ENCODE peak calls at places on chromosomes 6 and 20, in six cellular contexts. I, N, V, B, H and J are unnamed samples.

GRCh38 chr6:77879527-77879926 is 226.7 kb downstream of the MEI4 start:
- DNase-seq in I (no peak), N (no peak), V (no peak), B (no peak), H (no peak), J (no peak)

GRCh38 chr6:81838724-81839425 is 86.4 kb upstream of the TENT5A start:
- DNase-seq in I (no peak), N (no peak), V (no peak), B (no peak), H (no peak), J (no peak)

GRCh38 chr6:31586596-31586995 is 519 bp downstream of the LST1 start:
- DNase-seq in I (no peak), N (no peak), V (no peak), B (no peak), H (no peak), J (no peak)

GRCh38 chr6:140909156-140909555 is 1223.6 kb upstream of the GJE1 start:
- DNase-seq in I (peak), N (no peak), V (no peak), B (no peak), H (no peak), J (peak)

GRCh38 chr20:719816-720215 is 44.2 kb upstream of the SCRT2 start:
- DNase-seq in I (no peak), N (no peak), V (no peak), B (no peak), H (no peak), J (no peak)

GRCh38 chr6:158290659-158291058 is 21.6 kb upstream of the TULP4 start:
- DNase-seq in I (no peak), N (no peak), V (no peak), B (no peak), H (no peak), J (no peak)

GRCh38 chr6:143620461-143620860 is 57.3 kb upstream of the PHACTR2 start:
- DNase-seq in I (no peak), N (no peak), V (no peak), B (no peak), H (no peak), J (peak)

GRCh38 chr6:142883011-142883410 is 62.0 kb downstream of the HIVEP2 start:
- DNase-seq in I (no peak), N (no peak), V (no peak), B (no peak), H (no peak), J (no peak)

GRCh38 chr6:113190170-113190569 is 667.0 kb upstream of the MARCKS start:
- DNase-seq in I (no peak), N (no peak), V (no peak), B (no peak), H (no peak), J (no peak)

GRCh38 chr20:9543214-9543613 is 28.8 kb downstream of the LAMP5 start:
- DNase-seq in I (no peak), N (no peak), V (no peak), B (no peak), H (no peak), J (no peak)

GRCh38 chr6:45807610-45808009 is 208.1 kb downstream of the CLIC5 start:
- DNase-seq in I (no peak), N (no peak), V (no peak), B (no peak), H (no peak), J (no peak)

GRCh38 chr6:52574709-52575489 is 2.0 kb downstream of the TRAM2 start:
- DNase-seq in I (no peak), N (peak), V (no peak), B (no peak), H (peak), J (peak)

GRCh38 chr20:32444474-32445220 is 86.5 kb downstream of the ASXL1 start:
- DNase-seq in I (no peak), N (no peak), V (no peak), B (no peak), H (no peak), J (no peak)

GRCh38 chr6:105993769-105994521 is 92.2 kb upstream of the PRDM1 start:
- DNase-seq in I (no peak), N (peak), V (peak), B (no peak), H (peak), J (no peak)

GRCh38 chr20:53579581-53580375 is 13.9 kb downstream of the ZNF217 start:
- DNase-seq in I (peak), N (peak), V (no peak), B (no peak), H (peak), J (no peak)

GRCh38 chr20:53581444-53582311 is 12.0 kb downstream of the ZNF217 start:
- DNase-seq in I (no peak), N (peak), V (no peak), B (no peak), H (no peak), J (no peak)

GRCh38 chr20:53580376-53581111 is 13.1 kb downstream of the ZNF217 start:
- DNase-seq in I (no peak), N (no peak), V (no peak), B (no peak), H (no peak), J (no peak)

GRCh38 chr20:53578492-53579222 is 15.0 kb downstream of the ZNF217 start:
- DNase-seq in I (peak), N (no peak), V (no peak), B (peak), H (peak), J (peak)

DNA sequence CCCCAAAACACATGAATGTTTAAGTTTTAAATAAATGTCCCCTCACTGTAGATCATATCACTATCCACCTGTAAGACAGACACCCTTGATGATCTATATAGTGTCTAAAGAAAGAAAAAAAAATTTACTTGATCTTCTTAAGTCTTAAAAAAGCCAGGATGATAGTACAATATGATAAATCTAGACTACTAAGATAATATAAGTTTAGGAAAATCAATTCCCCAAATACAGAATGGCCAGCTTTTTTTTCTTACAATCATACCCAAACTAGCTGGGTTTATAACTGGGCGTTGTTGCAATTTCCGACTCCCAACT is 14.4 kb downstream of the ZNF217 start:
- DNase-seq in I (no peak), N (no peak), V (no peak), B (no peak), H (no peak), J (no peak)
- H3K4me3 ChIP-seq in I (no peak), N (peak), V (peak), B (peak), H (no peak), J (no peak)

DNA sequence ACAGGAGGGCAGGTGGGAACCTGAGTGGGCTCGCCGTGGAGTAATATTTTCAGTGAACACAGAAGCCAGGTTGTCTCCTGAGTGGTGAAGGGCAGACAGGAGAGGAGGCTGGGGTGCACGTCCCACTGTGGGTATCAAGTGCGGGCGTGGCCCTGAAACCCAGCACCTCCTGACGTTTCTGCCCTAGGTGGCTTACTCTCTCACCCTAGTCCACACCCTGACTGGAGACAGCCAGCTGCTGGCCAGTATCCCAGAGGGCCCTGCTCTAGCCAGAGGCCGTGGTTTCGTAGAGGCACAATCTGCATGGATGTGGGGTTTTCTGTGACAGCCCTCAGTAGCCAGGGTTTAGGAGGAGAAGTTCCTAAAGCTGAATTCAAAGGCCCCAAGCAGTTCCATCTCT is 86.7 kb downstream of the TRERF1 start:
- DNase-seq in I (peak), N (no peak), V (no peak), B (no peak), H (no peak), J (no peak)
- H3K27ac ChIP-seq in I (no peak), N (no peak), V (no peak), B (no peak), H (no peak), J (no peak)

DNA sequence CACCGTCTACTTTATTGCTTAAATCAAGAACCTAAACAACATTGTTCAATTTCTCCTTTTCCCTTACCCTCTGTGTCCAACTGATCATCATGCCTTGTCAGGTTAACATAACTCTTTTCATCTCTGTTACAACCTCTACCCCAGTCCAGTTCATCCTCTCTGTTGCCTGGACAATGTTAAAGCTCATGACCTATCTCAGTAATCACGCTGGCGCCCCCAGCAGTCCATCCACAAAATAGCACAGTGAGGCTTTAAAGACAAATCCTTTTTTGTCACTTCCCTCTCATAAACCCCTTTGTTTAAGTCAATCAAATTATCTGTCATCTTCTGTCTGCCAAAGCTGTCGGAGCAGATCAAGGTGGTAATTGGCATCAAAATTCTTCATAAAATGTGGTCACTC is 140.1 kb downstream of the QKI start:
- DNase-seq in I (peak), N (peak), V (peak), B (peak), H (no peak), J (peak)
- TF ChIP-seq CTCF in I (peak), N (peak), V (peak), B (peak), H (no peak), J (peak)

GRCh38 chr6:56688521-56688920 is 45.8 kb upstream of the DST start:
- DNase-seq in I (peak), N (no peak), V (no peak), B (no peak), H (no peak), J (no peak)
- H3K4me3 ChIP-seq in I (no peak), N (peak), V (peak), B (no peak), H (no peak), J (no peak)

DNA sequence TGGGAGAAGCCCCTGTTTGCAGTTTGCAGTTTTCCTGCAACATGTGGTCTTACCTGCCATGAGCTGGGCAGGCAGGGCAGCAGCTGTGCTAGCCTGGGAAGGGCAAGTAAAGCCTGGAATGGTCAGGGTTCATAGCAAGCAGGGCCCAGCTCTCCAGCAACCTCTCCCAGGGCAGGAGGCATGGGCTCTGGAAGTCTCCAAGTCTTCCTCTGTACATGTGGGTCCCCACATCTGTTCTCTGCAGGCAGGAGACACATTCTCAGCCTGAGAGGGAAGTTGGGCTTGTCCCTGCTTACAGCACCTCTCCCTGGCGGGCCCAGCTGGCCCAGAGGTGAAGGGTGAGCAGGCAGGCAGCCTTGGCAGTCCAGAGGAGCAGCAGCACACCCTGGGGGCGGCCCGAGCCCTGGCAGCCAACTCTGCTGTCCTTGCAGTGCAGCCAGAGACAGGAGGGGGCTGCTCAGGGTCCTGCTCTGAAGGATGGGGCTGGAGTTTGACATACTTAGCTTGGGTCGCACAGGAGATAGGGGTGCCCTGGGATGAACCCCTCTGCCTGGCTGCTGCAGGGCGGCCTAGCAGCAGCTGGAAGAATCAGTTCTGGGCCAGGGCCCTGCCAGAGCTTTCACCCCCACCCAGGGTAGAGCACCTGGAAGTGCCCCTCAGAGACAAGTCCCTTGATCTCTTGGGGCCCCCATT is 176.0 kb downstream of the MRPL14 start:
- DNase-seq in I (no peak), N (peak), V (peak), B (no peak), H (peak), J (no peak)
- H3K27ac ChIP-seq in I (no peak), N (no peak), V (peak), B (no peak), H (no peak), J (no peak)

DNA sequence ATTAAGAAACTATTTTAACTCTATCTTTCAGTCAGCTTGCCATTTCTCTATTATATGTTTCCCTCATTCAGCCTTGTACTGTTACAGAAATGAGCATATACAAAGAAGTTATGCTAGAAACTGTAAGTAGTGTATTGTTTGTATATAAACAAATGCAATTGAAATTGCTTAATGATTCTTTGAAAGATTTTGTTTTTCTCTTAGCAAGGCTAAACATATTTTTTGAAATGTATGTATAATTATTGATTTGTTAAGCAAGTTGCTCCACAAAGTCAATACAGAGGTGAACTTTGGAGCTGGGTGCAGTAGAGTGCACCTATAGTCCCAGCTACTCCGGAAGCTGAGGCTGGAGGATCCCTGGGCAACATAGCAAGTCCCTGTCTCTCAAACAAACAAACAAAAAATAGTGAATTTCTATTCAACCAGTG is 253.6 kb downstream of the RNGTT start:
- DNase-seq in I (no peak), N (no peak), V (no peak), B (no peak), H (no peak), J (no peak)
- TF ChIP-seq CTCF in I (no peak), N (no peak), V (no peak), B (no peak), H (no peak), J (no peak)

DNA sequence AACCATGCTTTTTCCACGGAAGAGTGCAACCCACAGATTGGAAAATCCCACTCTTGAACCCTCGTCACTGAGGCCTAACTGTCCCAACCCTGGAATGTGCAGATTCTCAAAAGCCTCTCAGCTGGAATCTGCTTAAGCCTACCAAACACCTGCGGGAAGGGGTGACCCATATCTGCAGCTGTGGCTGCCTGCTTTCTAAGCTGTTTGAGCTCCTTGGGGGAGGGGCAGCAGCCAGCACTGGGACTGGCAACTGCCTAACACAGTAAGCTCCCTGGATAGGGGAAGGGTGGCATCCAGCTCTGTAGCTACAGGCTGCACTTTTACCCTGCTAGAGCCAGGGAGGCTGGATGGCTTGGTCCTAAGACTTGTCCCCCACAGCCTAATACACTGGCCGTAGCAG is 579.6 kb downstream of the COL12A1 start:
- DNase-seq in I (no peak), N (no peak), V (no peak), B (no peak), H (no peak), J (no peak)
- H3K4me3 ChIP-seq in I (no peak), N (no peak), V (no peak), B (no peak), H (no peak), J (no peak)